ENCODE peak calls at places on chromosomes 13 and 19, in six cellular contexts. S is endothelial cell, H is activated T-helper 1 cell treated with Interleukin-2 at 50 U/mL for 16 hours, U is upper lobe of right lung, W is HCEC 1CT, Q is HS-5. Z is an unnamed sample.
A peak's percentile ranks its signal among the peaks of the same experiment; 100 is the strongest.

GRCh38 chr13:70253834-70254233 is 145.6 kb upstream of the KLHL1 start:
- DNase-seq in S (no peak), H (no peak), U (no peak), W (no peak), Q (no peak), Z (no peak)

GRCh38 chr19:41706741-41707501 is 1.5 kb upstream of the CEACAM5 start:
- DNase-seq in S (peak; percentile 78), H (peak; percentile 43), U (peak; percentile 87), W (peak; percentile 20), Q (no peak), Z (peak; percentile 39)

GRCh38 chr19:1243768-1244692 is 2.5 kb downstream of the ATP5F1D start:
- DNase-seq in S (peak; percentile 90), H (peak; percentile 81), U (peak; percentile 93), W (peak; percentile 80), Q (no peak), Z (peak; percentile 69)

GRCh38 chr13:81012031-81012430 is 671.1 kb upstream of the SPRY2 start:
- DNase-seq in S (no peak), H (no peak), U (no peak), W (no peak), Q (no peak), Z (no peak)

GRCh38 chr19:33429891-33430673 is 56.6 kb downstream of the CEBPG start:
- DNase-seq in S (no peak), H (peak; percentile 9), U (peak; percentile 50), W (no peak), Q (no peak), Z (peak; percentile 37)

GRCh38 chr19:21694171-21694906 is 73.0 kb downstream of the ZNF100 start:
- DNase-seq in S (no peak), H (no peak), U (no peak), W (no peak), Q (no peak), Z (no peak)

GRCh38 chr19:19670070-19670551 is 1.5 kb downstream of the ZNF101 start:
- DNase-seq in S (no peak), H (no peak), U (no peak), W (no peak), Q (no peak), Z (no peak)

GRCh38 chr19:43939557-43940260 is 4.6 kb upstream of the ZNF45 start:
- DNase-seq in S (no peak), H (no peak), U (no peak), W (no peak), Q (no peak), Z (no peak)

GRCh38 chr19:34773555-34773864 is 495 bp upstream of the ZNF599 start:
- DNase-seq in S (no peak), H (no peak), U (no peak), W (no peak), Q (no peak), Z (no peak)

GRCh38 chr19:54332149-54332548 is 6.8 kb downstream of the LILRA4 start:
- DNase-seq in S (no peak), H (no peak), U (peak; percentile 34), W (no peak), Q (no peak), Z (no peak)

GRCh38 chr19:10855879-10856522 is 7.8 kb downstream of the C19orf38 start:
- DNase-seq in S (peak; percentile 37), H (no peak), U (no peak), W (no peak), Q (no peak), Z (no peak)

Z was measured in T-helper 22 cell.